ENCODE peak calls at places on chromosome 5, in ten cellular contexts. H is NT2/D1; X is DMS153; S is NCI-H2171; W is esophagus muscularis mucosa; G is ACHN; F is activated CD4-positive, alpha-beta T cell treated with anti-CD3 and anti-CD28 coated beads, Interleukin-2, amount 50 U/mL, for 4 hours; T is stimulated activated CD4-positive, alpha-beta T cell treated with anti-CD3 and anti-CD28 coated beads, Interleukin-1b, Interleukin-23, amount 100 ng/mL, for 48 hours; R is chondrocyte; P is choroid plexus epithelial cell. E is an unnamed sample.

GRCh38 chr5:120413706-120414105 is 50.4 kb upstream of the PRR16 start:
- DNase-seq in H (no peak), X (no peak), S (no peak), W (no peak), G (no peak), F (no peak), T (no peak), R (no peak), P (peak), E (no peak)

GRCh38 chr5:179264053-179264540 is 81.2 kb downstream of the ADAMTS2 start:
- DNase-seq in H (no peak), X (no peak), S (no peak), W (no peak), G (no peak), F (no peak), T (no peak), R (peak), P (no peak), E (no peak)

GRCh38 chr5:35269006-35269405 is 38.7 kb upstream of the PRLR start:
- DNase-seq in H (no peak), X (no peak), S (no peak), W (no peak), G (no peak), F (no peak), T (no peak), R (no peak), P (no peak), E (no peak)

GRCh38 chr5:128349044-128349629 is 188.9 kb downstream of the FBN2 start:
- DNase-seq in H (no peak), X (peak), S (no peak), W (no peak), G (no peak), F (no peak), T (no peak), R (no peak), P (peak), E (no peak)

GRCh38 chr5:38607396-38607795 is 51.0 kb upstream of the LIFR start:
- DNase-seq in H (no peak), X (no peak), S (no peak), W (no peak), G (no peak), F (no peak), T (no peak), R (no peak), P (peak), E (no peak)

GRCh38 chr5:173832386-173832785 is 55.8 kb upstream of the CPEB4 start:
- DNase-seq in H (no peak), X (no peak), S (no peak), W (no peak), G (no peak), F (no peak), T (no peak), R (no peak), P (no peak), E (no peak)

GRCh38 chr5:72248352-72249032 is 71.5 kb downstream of the MRPS27 start:
- DNase-seq in H (no peak), X (no peak), S (peak), W (no peak), G (peak), F (no peak), T (no peak), R (no peak), P (peak), E (peak)

GRCh38 chr5:112551437-112552018 is 132.5 kb upstream of the EPB41L4A start:
- DNase-seq in H (peak), X (peak), S (no peak), W (no peak), G (peak), F (peak), T (no peak), R (no peak), P (peak), E (peak)

GRCh38 chr5:65434122-65434521 is 47.6 kb downstream of the ADAMTS6 start:
- DNase-seq in H (no peak), X (no peak), S (no peak), W (no peak), G (no peak), F (no peak), T (no peak), R (no peak), P (no peak), E (no peak)

GRCh38 chr5:143494162-143494561 is 90.7 kb upstream of the NR3C1 start:
- DNase-seq in H (no peak), X (no peak), S (no peak), W (no peak), G (peak), F (no peak), T (no peak), R (no peak), P (peak), E (no peak)

GRCh38 chr5:149485655-149486615 is 65.3 kb downstream of the CSNK1A1 start:
- DNase-seq in H (no peak), X (peak), S (peak), W (peak), G (peak), F (no peak), T (no peak), R (no peak), P (peak), E (no peak)

GRCh38 chr5:39599721-39600431 is 175.1 kb upstream of the DAB2 start:
- DNase-seq in H (no peak), X (no peak), S (no peak), W (no peak), G (peak), F (no peak), T (no peak), R (no peak), P (peak), E (no peak)

GRCh38 chr5:170283296-170283695 is 14.3 kb downstream of the LCP2 start:
- DNase-seq in H (no peak), X (no peak), S (no peak), W (no peak), G (no peak), F (no peak), T (no peak), R (no peak), P (no peak), E (no peak)

GRCh38 chr5:80070338-80071056 is 35.3 kb downstream of the THBS4 start:
- DNase-seq in H (no peak), X (no peak), S (no peak), W (no peak), G (no peak), F (no peak), T (no peak), R (no peak), P (no peak), E (no peak)

E was measured in HAP-1.